ENCODE peak calls at places on chromosomes 11 and 22, in seven cellular contexts. C is heart left ventricle, U is osteoblast, I is stomach, W is Karpas-422, O is body of pancreas, F is tibial artery. M is an unnamed sample. For H3K4me1, the result is how much of the 10 kb centered on the place peaks cover.

GRCh38 chr11:128624269-128625170 is 37.2 kb upstream of the ETS1 start:
- DNase-seq in U (no peak), C (no peak), F (no peak), I (peak), O (no peak), W (peak), M (no peak)

GRCh38 chr11:72072348-72072747 is 8.0 kb downstream of the NUMA1 start:
- DNase-seq in W (no peak), U (peak), I (no peak), O (no peak), C (no peak), F (no peak), M (no peak)

GRCh38 chr11:15711311-15711710 is 596.6 kb downstream of the INSC start:
- DNase-seq in I (no peak), F (no peak), O (no peak), U (no peak), C (no peak), W (no peak), M (no peak)

GRCh38 chr22:28896611-28897010 is 13.2 kb downstream of the ZNRF3 start:
- DNase-seq in W (no peak), O (no peak), U (no peak), C (no peak), F (no peak), I (no peak), M (no peak)

GRCh38 chr22:29733362-29734322 is 13.8 kb downstream of the CABP7 start:
- DNase-seq in W (peak), F (no peak), I (no peak), U (peak), C (peak), O (peak), M (peak)

GRCh38 chr11:57641011-57641410 is 8.7 kb downstream of the YPEL4 start:
- DNase-seq in F (no peak), C (no peak), O (peak), I (no peak), U (peak), W (no peak), M (no peak)

GRCh38 chr11:68825603-68826002 is 16.1 kb downstream of the CPT1A start:
- DNase-seq in O (peak), C (no peak), W (no peak), I (peak), U (no peak), F (no peak), M (peak)

GRCh38 chr11:2580444-2581050 is 119.2 kb downstream of the KCNQ1OT1 start:
- DNase-seq in F (peak), I (peak), U (peak), C (peak), O (peak), W (no peak), M (no peak)

GRCh38 chr22:19942886-19943664 is 1.5 kb upstream of the TXNRD2 start:
- DNase-seq in I (no peak), U (peak), F (no peak), C (no peak), W (no peak), O (peak), M (no peak)

GRCh38 chr11:88604255-88604654 is 266.7 kb upstream of the CTSC start:
- DNase-seq in W (no peak), I (no peak), O (no peak), F (no peak), C (no peak), U (no peak), M (no peak)

GRCh38 chr11:74472030-74472429 is 4.7 kb upstream of the KCNE3 start:
- DNase-seq in C (no peak), F (no peak), I (no peak), U (no peak), O (no peak), W (no peak), M (no peak)

GRCh38 chr22:19940536-19941364 is 822 bp upstream of the COMT start:
- DNase-seq in C (no peak), U (peak), I (no peak), O (no peak), F (no peak), W (peak), M (no peak)

GRCh38 chr11:73875840-73876239 is 806 bp downstream of the COA4 start:
- DNase-seq in F (no peak), W (peak), I (no peak), U (peak), C (no peak), O (peak), M (peak)

GRCh38 chr22:29799217-29799680 is 32.1 kb downstream of the UQCR10 start:
- DNase-seq in C (peak), U (peak), O (peak), W (no peak), F (peak), I (peak), M (peak)

GRCh38 chr11:34909955-34910354 is 6.2 kb downstream of the APIP start:
- DNase-seq in W (no peak), F (no peak), O (no peak), U (no peak), C (no peak), I (no peak), M (no peak)

GRCh38 chr11:129374081-129374992 is 1.3 kb upstream of the BARX2 start:
- DNase-seq in U (peak), O (peak), I (no peak), F (no peak), C (no peak), W (no peak), M (peak)

GRCh38 chr22:32079110-32080089 is 36.3 kb downstream of the SLC5A1 start:
- DNase-seq in F (no peak), C (no peak), U (peak), I (peak), W (no peak), O (peak), M (no peak)

GRCh38 chr11:8839957-8840945 is 70.7 kb upstream of the AKIP1 start:
- DNase-seq in O (peak), I (peak), C (no peak), F (no peak), U (no peak), W (no peak), M (peak)

GRCh38 chr11:123578778-123579481 is 75.5 kb downstream of the SCN3B start:
- DNase-seq in I (no peak), W (no peak), F (no peak), O (no peak), U (peak), C (no peak), M (no peak)

GRCh38 chr22:35634981-35635540 is 13.2 kb upstream of the APOL6 start:
- DNase-seq in I (no peak), C (no peak), F (no peak), U (no peak), W (peak), O (no peak), M (no peak)

GRCh38 chr11:111429066-111429506 is 50.0 kb upstream of the POU2AF1 start:
- DNase-seq in F (peak), O (peak), W (peak), C (no peak), I (peak), U (peak), M (peak)

GRCh38 chr11:46865340-46865739 is 19.3 kb upstream of the CKAP5 start:
- DNase-seq in I (no peak), U (peak), W (no peak), F (no peak), C (no peak), O (no peak), M (no peak)

GRCh38 chr11:132519226-132519860 is 1013.0 kb downstream of the OPCML start:
- DNase-seq in O (no peak), I (no peak), C (no peak), U (no peak), F (no peak), W (no peak), M (no peak)

GRCh38 chr11:106594751-106595351 is 423.4 kb downstream of the GUCY1A2 start:
- DNase-seq in U (no peak), W (no peak), C (no peak), F (no peak), I (no peak), O (no peak), M (no peak)

GRCh38 chr11:2724653-2725366 is 25.0 kb upstream of the KCNQ1OT1 start:
- DNase-seq in U (no peak), W (no peak), O (no peak), F (no peak), I (no peak), C (peak), M (no peak)

GRCh38 chr11:2109541-2110019 is 29.6 kb downstream of the IGF2 start:
- DNase-seq in O (no peak), I (no peak), C (peak), W (no peak), U (no peak), F (no peak), M (no peak)

GRCh38 chr11:112881461-112881860 is 79.8 kb upstream of the NCAM1 start:
- DNase-seq in I (peak), F (no peak), C (peak), W (no peak), O (peak), U (no peak), M (peak)

GRCh38 chr11:109960831-109961230 is 132.4 kb upstream of the ZC3H12C start:
- DNase-seq in I (no peak), W (no peak), F (peak), O (peak), U (no peak), C (peak), M (peak)

GRCh38 chr11:11979487-11980117 is 28.8 kb downstream of the DKK3 start:
- DNase-seq in I (peak), W (no peak), U (no peak), O (no peak), C (peak), F (no peak), M (no peak)

GRCh38 chr11:108870373-108871020 is 205.6 kb downstream of the DDX10 start:
- DNase-seq in O (no peak), I (no peak), C (no peak), W (no peak), F (no peak), U (peak), M (no peak)
- H3K27ac ChIP-seq in O (no peak), I (no peak), C (peak), W (no peak), F (peak), U (peak), M (no peak)

GRCh38 chr11:844693-845644 is 2.3 kb downstream of the TSPAN4 start:
- DNase-seq in W (no peak), U (peak), O (peak), I (peak), C (peak), F (peak), M (peak)

GRCh38 chr11:847876-848275 is 5.2 kb downstream of the TSPAN4 start:
- DNase-seq in I (no peak), O (no peak), W (no peak), U (no peak), F (no peak), C (no peak), M (no peak)

GRCh38 chr11:843818-844692 is 1.4 kb downstream of the TSPAN4 start:
- DNase-seq in U (peak), O (peak), C (peak), I (peak), F (peak), W (no peak), M (peak)

GRCh38 chr11:846496-847098 is 3.9 kb downstream of the TSPAN4 start:
- DNase-seq in U (peak), F (no peak), O (no peak), W (no peak), I (no peak), C (no peak), M (no peak)

GRCh38 chr11:845872-846271 is 3.2 kb downstream of the TSPAN4 start:
- DNase-seq in F (no peak), I (no peak), C (no peak), U (peak), W (no peak), O (no peak), M (no peak)
- H3K4me1 ChIP-seq in F (under half), I (half or more), C (half or more), U (under half), W (under half), O (half or more), M (under half)

GRCh38 chr22:40176921-40177737 is 596 bp upstream of the TNRC6B start:
- DNase-seq in F (peak), C (peak), I (peak), O (peak), W (peak), U (peak), M (peak)
- H3K4me3 ChIP-seq in F (peak), C (peak), I (peak), O (no peak), W (peak), U (peak), M (peak)

DNA sequence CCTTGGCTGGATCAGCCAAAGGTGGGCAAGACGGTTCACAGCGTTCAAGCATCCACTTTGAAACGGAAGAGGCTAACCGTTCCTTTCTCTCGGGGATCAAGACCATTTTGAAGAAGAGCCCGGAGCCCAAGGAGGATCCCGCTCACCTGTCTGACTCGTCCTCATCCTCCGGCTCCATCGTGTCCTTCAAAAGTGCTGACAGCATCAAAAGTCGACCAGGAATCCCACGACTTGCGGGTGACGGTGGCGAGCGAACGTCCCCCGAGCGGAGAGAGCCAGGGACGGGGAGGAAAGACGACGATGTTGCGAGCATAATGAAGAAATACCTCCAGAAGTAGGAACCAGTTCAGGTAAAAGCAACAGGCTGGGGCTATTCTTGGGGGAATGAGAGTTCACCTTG is 141.9 kb upstream of the SEZ6L start:
- DNase-seq in O (no peak), C (no peak), U (no peak), W (no peak), I (no peak), F (no peak), M (no peak)
- H3K27ac ChIP-seq in O (no peak), C (no peak), U (no peak), W (no peak), I (no peak), F (no peak), M (no peak)

DNA sequence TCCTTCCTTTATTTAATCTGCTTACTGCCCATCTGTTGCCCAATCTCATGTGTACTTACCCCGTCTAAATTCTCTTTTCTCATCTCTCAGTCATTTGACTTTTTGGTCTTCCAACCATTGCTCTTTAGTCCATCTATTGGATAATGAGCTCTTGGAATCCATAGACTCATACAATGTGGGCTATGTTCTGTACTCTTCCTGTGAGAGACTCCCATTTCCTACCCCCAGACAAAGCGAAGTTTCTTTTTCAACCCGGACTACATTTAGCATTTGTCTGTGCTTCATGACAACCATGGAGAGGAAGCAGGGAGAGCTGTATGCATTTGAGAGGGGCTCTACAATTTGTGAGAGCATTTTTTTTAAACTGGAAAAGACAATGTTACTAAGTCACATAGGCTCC is 4.0 kb upstream of the ARHGAP42 start:
- DNase-seq in C (no peak), I (no peak), F (no peak), U (no peak), O (no peak), W (no peak), M (no peak)
- H3K4me1 ChIP-seq in C (under half), I (under half), F (under half), U (under half), O (under half), W (under half), M (under half)

GRCh38 chr11:118921929-118922744 is 3.6 kb downstream of the BCL9L start:
- DNase-seq in U (peak), F (peak), O (peak), W (no peak), C (peak), I (peak), M (peak)
- H3K4me3 ChIP-seq in U (peak), F (peak), O (no peak), W (no peak), C (peak), I (peak), M (peak)

GRCh38 chr11:78244080-78244479 is 55.4 kb downstream of the USP35 start:
- DNase-seq in F (no peak), O (no peak), I (no peak), U (no peak), W (no peak), C (no peak), M (no peak)
- H3K27ac ChIP-seq in F (peak), O (no peak), I (no peak), U (no peak), W (no peak), C (no peak), M (no peak)

GRCh38 chr22:41891407-41891806 is 23.5 kb downstream of the SHISA8 start:
- DNase-seq in F (no peak), W (no peak), O (no peak), C (peak), I (no peak), U (peak), M (no peak)
- H3K4me1 ChIP-seq in F (under half), W (under half), O (under half), C (under half), I (under half), U (under half), M (under half)

DNA sequence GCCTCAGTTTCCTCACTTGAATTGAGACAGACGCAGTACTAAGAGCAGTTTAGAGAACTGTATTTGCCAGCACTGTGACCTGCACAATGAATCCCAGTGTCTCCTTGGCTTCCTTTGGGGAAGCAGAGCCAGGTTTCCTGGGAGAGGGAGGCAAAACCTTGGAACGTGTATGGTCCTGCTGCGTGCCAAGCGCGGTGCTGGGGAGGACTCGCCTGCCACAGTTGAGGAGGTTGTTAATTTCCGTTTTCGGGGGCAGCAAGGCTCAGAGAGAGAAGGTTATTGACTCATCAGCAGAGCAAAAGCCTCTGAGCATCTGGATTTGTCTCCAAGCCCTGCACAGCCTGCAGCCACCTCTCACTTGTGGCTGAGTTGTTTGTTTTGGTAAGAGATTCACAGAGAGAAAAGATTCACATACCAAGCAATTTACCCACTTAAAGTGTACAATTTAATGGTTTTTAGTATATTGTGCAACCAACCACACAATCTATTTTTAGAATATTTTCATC is 10.8 kb downstream of the SYT12 start:
- DNase-seq in U (peak), I (no peak), O (no peak), C (no peak), W (peak), F (no peak), M (no peak)
- H3K4me3 ChIP-seq in U (peak), I (no peak), O (no peak), C (no peak), W (no peak), F (no peak), M (no peak)

GRCh38 chr22:25485626-25486545 is 78.6 kb upstream of the GRK3 start:
- DNase-seq in C (no peak), I (no peak), W (no peak), U (no peak), F (no peak), O (no peak), M (no peak)
- H3K27ac ChIP-seq in C (no peak), I (no peak), W (no peak), U (no peak), F (no peak), O (peak), M (no peak)